ENCODE peak calls at places on chromosome 5, in four cellular contexts. T, D, K and Q are unnamed samples.
A peak's percentile ranks its signal among the peaks of the same experiment; 100 is the strongest.

GRCh38 chr5:173330856-173331206 is 2.6 kb upstream of the STC2 start:
- DNase-seq in T (no peak), D (no peak), K (no peak), Q (no peak)

GRCh38 chr5:85512896-85513295 is 1104.8 kb upstream of the COX7C start:
- DNase-seq in T (no peak), D (no peak), K (peak; percentile 23), Q (peak; percentile 20)

GRCh38 chr5:69271376-69271775 is 36.7 kb downstream of the CDK7 start:
- DNase-seq in T (no peak), D (no peak), K (no peak), Q (peak; percentile 53)

GRCh38 chr5:65730910-65731309 is 8.9 kb downstream of the NLN start:
- DNase-seq in T (no peak), D (peak; percentile 15), K (no peak), Q (no peak)

GRCh38 chr5:131671409-131671808 is 36.4 kb upstream of the RAPGEF6 start:
- DNase-seq in T (no peak), D (no peak), K (no peak), Q (no peak)

GRCh38 chr5:38029431-38030065 is 189.7 kb upstream of the GDNF start:
- DNase-seq in T (no peak), D (no peak), K (no peak), Q (no peak)

GRCh38 chr5:5017827-5018559 is 122.1 kb upstream of the ADAMTS16 start:
- DNase-seq in T (no peak), D (no peak), K (no peak), Q (no peak)

GRCh38 chr5:135705230-135705631 is 126.4 kb upstream of the CXCL14 start:
- DNase-seq in T (no peak), D (no peak), K (no peak), Q (no peak)

GRCh38 chr5:56669534-56670483 is 145.5 kb upstream of the MAP3K1 start:
- DNase-seq in T (no peak), D (peak; percentile 91), K (peak; percentile 51), Q (peak; percentile 66)

GRCh38 chr5:139601429-139601828 is 40.3 kb downstream of the UBE2D2 start:
- DNase-seq in T (no peak), D (no peak), K (peak; percentile 70), Q (no peak)

GRCh38 chr5:58502032-58502431 is 10.8 kb downstream of the GAPT start:
- DNase-seq in T (no peak), D (no peak), K (no peak), Q (no peak)

GRCh38 chr5:38462972-38463633 is 93.3 kb downstream of the LIFR start:
- DNase-seq in T (no peak), D (no peak), K (no peak), Q (no peak)

GRCh38 chr5:52896524-52897237 is 92.5 kb upstream of the ITGA2 start:
- DNase-seq in T (no peak), D (no peak), K (no peak), Q (no peak)

GRCh38 chr5:112013660-112014059 is 256.7 kb upstream of the NREP start:
- DNase-seq in T (no peak), D (no peak), K (no peak), Q (no peak)

GRCh38 chr5:132100672-132101261 is 27.2 kb downstream of the CSF2 start:
- DNase-seq in T (no peak), D (no peak), K (no peak), Q (no peak)

GRCh38 chr5:174323878-174324281 is 278.4 kb downstream of the NSG2 start:
- DNase-seq in T (no peak), D (no peak), K (no peak), Q (no peak)

GRCh38 chr5:101531031-101531430 is 627.9 kb upstream of the ST8SIA4 start:
- DNase-seq in T (no peak), D (no peak), K (no peak), Q (no peak)

GRCh38 chr5:151065609-151066008 is 15.2 kb downstream of the TNIP1 start:
- DNase-seq in T (no peak), D (no peak), K (no peak), Q (no peak)

GRCh38 chr5:98292496-98292895 is 481.0 kb upstream of the RGMB start:
- DNase-seq in T (no peak), D (no peak), K (no peak), Q (no peak)

GRCh38 chr5:60210810-60211209 is 317.3 kb upstream of the PDE4D start:
- DNase-seq in T (no peak), D (no peak), K (no peak), Q (no peak)

GRCh38 chr5:42718591-42718990 is 38.0 kb upstream of the CCDC152 start:
- DNase-seq in T (peak; percentile 0), D (no peak), K (no peak), Q (no peak)

GRCh38 chr5:63959177-63959982 is 2.9 kb downstream of the HTR1A start:
- DNase-seq in T (no peak), D (peak; percentile 54), K (peak; percentile 12), Q (peak; percentile 41)

GRCh38 chr5:160097981-160098380 is 21.3 kb downstream of the PWWP2A start:
- DNase-seq in T (no peak), D (no peak), K (no peak), Q (no peak)

GRCh38 chr5:132253008-132253441 is 4.5 kb upstream of the PDLIM4 start:
- DNase-seq in T (no peak), D (peak; percentile 10), K (no peak), Q (no peak)

GRCh38 chr5:55324815-55325418 is 17.1 kb downstream of the MTREX start:
- DNase-seq in T (no peak), D (no peak), K (no peak), Q (no peak)

GRCh38 chr5:33233013-33233463 is 207.7 kb upstream of the TARS1 start:
- DNase-seq in T (no peak), D (no peak), K (no peak), Q (no peak)

GRCh38 chr5:114335391-114335790 is 26.5 kb upstream of the KCNN2 start:
- DNase-seq in T (no peak), D (no peak), K (no peak), Q (no peak)

GRCh38 chr5:141814064-141814982 is 63.9 kb downstream of the PCDH1 start:
- DNase-seq in T (peak; percentile 23), D (no peak), K (no peak), Q (peak; percentile 71)

GRCh38 chr5:83914199-83914598 is 193.5 kb upstream of the HAPLN1 start:
- DNase-seq in T (no peak), D (no peak), K (no peak), Q (no peak)

GRCh38 chr5:165031361-165031760 is 1525.9 kb downstream of the MAT2B start:
- DNase-seq in T (no peak), D (no peak), K (no peak), Q (no peak)

GRCh38 chr5:165026971-165027370 is 1521.6 kb downstream of the MAT2B start:
- DNase-seq in T (no peak), D (no peak), K (no peak), Q (no peak)

GRCh38 chr5:165029471-165029870 is 1524.1 kb downstream of the MAT2B start:
- DNase-seq in T (no peak), D (no peak), K (no peak), Q (peak; percentile 41)
- TF ChIP-seq CTCF in T (no peak), D (no peak), K (no peak), Q (peak; percentile 19)

GRCh38 chr5:457195-457961 is 14.4 kb downstream of the EXOC3 start:
- DNase-seq in T (no peak), D (no peak), K (peak; percentile 31), Q (no peak)
- H3K36me3 ChIP-seq in T (peaks cover 53% of the 10 kb centered on the region), D (peaks cover 41% of the 10 kb centered on the region), K (peaks cover 15% of the 10 kb centered on the region), Q (peaks cover 97% of the 10 kb centered on the region)

DNA sequence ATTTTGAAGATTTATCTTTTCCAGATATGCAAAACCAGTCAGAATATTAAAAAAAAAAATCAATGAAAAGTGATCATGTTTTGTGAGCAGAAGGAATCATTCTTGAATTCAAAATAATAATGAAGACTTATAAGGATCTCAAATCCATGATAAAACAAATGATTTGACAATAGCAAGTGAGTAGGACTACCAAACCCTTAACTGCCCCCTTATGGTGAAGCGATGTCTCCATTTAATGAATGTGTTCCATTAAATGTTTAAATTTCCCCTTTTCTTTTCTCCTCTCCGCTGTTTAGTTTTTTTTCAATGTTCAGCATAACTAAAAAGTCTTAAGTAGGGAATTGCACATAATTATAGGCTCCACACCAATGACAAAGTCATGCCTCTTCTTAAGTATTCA is 12.2 kb upstream of the MARCHF3 start:
- DNase-seq in T (no peak), D (no peak), K (no peak), Q (no peak)
- H3K27ac ChIP-seq in T (no peak overlapping the region), D (no peak overlapping the region), K (no peak overlapping the region), Q (no peak overlapping the region)

DNA sequence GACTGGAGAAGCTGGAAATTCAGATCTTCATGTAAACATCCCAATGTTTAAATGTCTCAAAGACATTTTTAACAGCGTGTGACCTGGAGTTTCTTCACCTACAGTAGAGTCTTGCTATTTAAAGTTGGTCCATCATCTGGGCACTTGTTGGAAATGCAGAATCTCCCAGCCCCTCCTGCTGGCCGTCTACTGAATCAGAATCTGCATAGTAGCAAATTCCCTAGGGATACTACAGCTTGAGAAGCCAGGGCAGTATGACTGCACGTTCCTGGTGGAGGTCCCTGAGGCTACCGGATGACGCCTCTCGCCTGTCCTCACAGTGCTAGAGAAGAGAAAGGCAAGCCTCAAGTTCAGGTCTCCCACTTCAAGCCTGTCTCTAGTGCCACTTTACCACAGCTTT is 15.7 kb downstream of the SAP30L start:
- DNase-seq in T (no peak), D (no peak), K (no peak), Q (no peak)
- TF ChIP-seq CTCF in T (no peak), D (no peak), K (no peak), Q (no peak)

GRCh38 chr5:128258387-128258786 is 174.8 kb downstream of the SLC12A2 start:
- DNase-seq in T (no peak), D (no peak), K (no peak), Q (no peak)
- H3K36me3 ChIP-seq in T (no peaks in the 10 kb centered on the region), D (no peaks in the 10 kb centered on the region), K (no peaks in the 10 kb centered on the region), Q (no peaks in the 10 kb centered on the region)

GRCh38 chr5:142978726-142979125 is 208.5 kb downstream of the ARHGAP26 start:
- DNase-seq in T (no peak), D (no peak), K (no peak), Q (no peak)
- H3K27ac ChIP-seq in T (no peak overlapping the region), D (no peak overlapping the region), K (no peak overlapping the region), Q (no peak overlapping the region)